ENCODE peak calls at places on chromosome 13, in eight cellular contexts. Q, Y, V, T, I, H, O and R are unnamed samples.

GRCh38 chr13:100561599-100562204 is 26.9 kb downstream of the GGACT start:
- DNase-seq in Q (no peak), Y (no peak), V (no peak), T (no peak), I (no peak), H (no peak), O (no peak), R (no peak)

GRCh38 chr13:39688699-39689405 is 33.4 kb downstream of the COG6 start:
- DNase-seq in Q (no peak), Y (peak; percentile 44), V (peak; percentile 12), T (no peak), I (no peak), H (no peak), O (no peak), R (peak; percentile 14)

GRCh38 chr13:24148414-24149305 is 11.9 kb upstream of the SPATA13 start:
- DNase-seq in Q (no peak), Y (peak; percentile 98), V (no peak), T (peak; percentile 93), I (no peak), H (no peak), O (peak; percentile 92), R (peak; percentile 98)

GRCh38 chr13:73598021-73598712 is 536.0 kb downstream of the KLF12 start:
- DNase-seq in Q (no peak), Y (peak; percentile 31), V (no peak), T (no peak), I (no peak), H (no peak), O (no peak), R (peak; percentile 9)

GRCh38 chr13:74280795-74281490 is 146.7 kb upstream of the KLF12 start:
- DNase-seq in Q (no peak), Y (no peak), V (no peak), T (no peak), I (no peak), H (no peak), O (no peak), R (no peak)

GRCh38 chr13:73399347-73400216 is 340.8 kb downstream of the KLF5 start:
- DNase-seq in Q (no peak), Y (no peak), V (no peak), T (no peak), I (no peak), H (no peak), O (no peak), R (peak; percentile 59)

GRCh38 chr13:101945435-101945834 is 456.4 kb downstream of the FGF14 start:
- DNase-seq in Q (no peak), Y (no peak), V (no peak), T (no peak), I (no peak), H (no peak), O (no peak), R (no peak)

GRCh38 chr13:34037636-34038325 is 219.8 kb downstream of the RFC3 start:
- DNase-seq in Q (no peak), Y (peak; percentile 66), V (no peak), T (no peak), I (no peak), H (no peak), O (no peak), R (peak; percentile 73)

GRCh38 chr13:102591988-102592781 is 4.6 kb upstream of the TPP2 start:
- DNase-seq in Q (no peak), Y (peak; percentile 66), V (peak; percentile 61), T (peak; percentile 65), I (peak; percentile 81), H (peak; percentile 64), O (peak; percentile 47), R (peak; percentile 84)

GRCh38 chr13:95834134-95834765 is 157.3 kb downstream of the DNAJC3 start:
- DNase-seq in Q (peak; percentile 31), Y (peak; percentile 58), V (peak; percentile 75), T (peak; percentile 50), I (peak; percentile 58), H (peak; percentile 13), O (peak; percentile 23), R (peak; percentile 81)

GRCh38 chr13:111494641-111495040 is 174.2 kb downstream of the TEX29 start:
- DNase-seq in Q (no peak), Y (no peak), V (no peak), T (no peak), I (no peak), H (no peak), O (no peak), R (no peak)

GRCh38 chr13:50955807-50956206 is 46.2 kb downstream of the RNASEH2B start:
- DNase-seq in Q (no peak), Y (no peak), V (no peak), T (no peak), I (no peak), H (no peak), O (no peak), R (no peak)

GRCh38 chr13:34805347-34805746 is 136.7 kb upstream of the NBEA start:
- DNase-seq in Q (no peak), Y (peak; percentile 60), V (no peak), T (no peak), I (no peak), H (no peak), O (no peak), R (no peak)

GRCh38 chr13:32126298-32126697 is 94.7 kb downstream of the FRY start:
- DNase-seq in Q (no peak), Y (peak; percentile 47), V (no peak), T (no peak), I (no peak), H (no peak), O (no peak), R (no peak)

GRCh38 chr13:99083976-99084375 is 106.1 kb upstream of the DOCK9 start:
- DNase-seq in Q (no peak), Y (no peak), V (no peak), T (no peak), I (no peak), H (no peak), O (no peak), R (no peak)

GRCh38 chr13:101751488-101751887 is 299.0 kb downstream of the ITGBL1 start:
- DNase-seq in Q (no peak), Y (peak; percentile 84), V (no peak), T (no peak), I (no peak), H (no peak), O (peak; percentile 17), R (peak; percentile 67)

GRCh38 chr13:48624016-48624415 is 29.7 kb upstream of the CYSLTR2 start:
- DNase-seq in Q (no peak), Y (no peak), V (no peak), T (no peak), I (no peak), H (no peak), O (no peak), R (no peak)

GRCh38 chr13:111022241-111022640 is 92.9 kb upstream of the ARHGEF7 start:
- DNase-seq in Q (no peak), Y (no peak), V (no peak), T (no peak), I (no peak), H (no peak), O (no peak), R (no peak)

GRCh38 chr13:112056284-112056727 is 10.6 kb upstream of the SOX1 start:
- DNase-seq in Q (no peak), Y (no peak), V (peak; percentile 40), T (no peak), I (no peak), H (no peak), O (no peak), R (no peak)

GRCh38 chr13:91785435-91786137 is 387.2 kb downstream of the GPC5 start:
- DNase-seq in Q (no peak), Y (no peak), V (peak; percentile 4), T (no peak), I (no peak), H (no peak), O (no peak), R (peak; percentile 4)

GRCh38 chr13:32530841-32531253 is 7.7 kb downstream of the N4BP2L2 start:
- DNase-seq in Q (peak; percentile 19), Y (peak; percentile 71), V (peak; percentile 49), T (peak; percentile 30), I (no peak), H (no peak), O (peak; percentile 27), R (peak; percentile 69)

GRCh38 chr13:91154553-91154952 is 192.9 kb upstream of the MIR17HG start:
- DNase-seq in Q (no peak), Y (no peak), V (no peak), T (no peak), I (no peak), H (no peak), O (no peak), R (no peak)

GRCh38 chr13:22594041-22594440 is 586.7 kb upstream of the SGCG start:
- DNase-seq in Q (no peak), Y (no peak), V (no peak), T (no peak), I (no peak), H (no peak), O (no peak), R (no peak)

GRCh38 chr13:114065926-114066774 is 66.3 kb downstream of the RASA3 start:
- DNase-seq in Q (no peak), Y (peak; percentile 5), V (no peak), T (no peak), I (peak; percentile 55), H (no peak), O (no peak), R (no peak)